ENCODE peak calls at places on chromosomes 5 and 9, in nine cellular contexts. K is esophagus squamous epithelium; C is mammary epithelial cell; E is effector memory CD4-positive, alpha-beta T cell; B is Panc1; Y is heart right ventricle; J is CD8-positive, alpha-beta memory T cell; P is stomach; W is heart left ventricle. H is an unnamed sample.

GRCh38 chr5:35859101-35859661 is 2.5 kb downstream of the IL7R start:
- DNase-seq in Y (no peak), W (no peak), E (no peak), J (no peak), K (no peak), B (no peak), C (peak; percentile 39), P (no peak), H (no peak)

GRCh38 chr5:139638090-139638735 is 9.9 kb upstream of the CXXC5 start:
- DNase-seq in J (no peak), E (no peak), C (no peak), K (no peak), Y (peak; percentile 86), P (peak; percentile 86), W (peak; percentile 85), B (no peak), H (no peak)

GRCh38 chr5:33850100-33850594 is 41.6 kb downstream of the ADAMTS12 start:
- DNase-seq in B (no peak), W (no peak), C (peak; percentile 98), Y (no peak), K (no peak), E (no peak), J (peak; percentile 2), P (no peak), H (no peak)

GRCh38 chr5:180804129-180804601 is 1.6 kb upstream of the MGAT1 start:
- DNase-seq in K (no peak), B (no peak), W (no peak), J (peak; percentile 16), P (no peak), E (no peak), C (no peak), Y (no peak), H (no peak)

GRCh38 chr5:173155912-173156311 is 11.6 kb downstream of the BNIP1 start:
- DNase-seq in B (no peak), P (no peak), J (no peak), Y (no peak), W (no peak), E (no peak), K (no peak), C (no peak), H (no peak)

GRCh38 chr9:87193151-87193550 is 245.8 kb upstream of the GAS1 start:
- DNase-seq in J (no peak), P (no peak), C (no peak), E (no peak), W (no peak), K (no peak), B (no peak), Y (no peak), H (no peak)

GRCh38 chr9:123353984-123354591 is 1.9 kb upstream of the CRB2 start:
- DNase-seq in W (peak; percentile 55), K (no peak), J (peak; percentile 21), B (no peak), Y (peak; percentile 55), C (peak; percentile 32), P (peak; percentile 72), E (no peak), H (peak; percentile 11)

GRCh38 chr9:23492126-23493002 is 333.7 kb downstream of the ELAVL2 start:
- DNase-seq in J (no peak), E (no peak), B (peak; percentile 18), Y (no peak), W (no peak), C (peak; percentile 57), K (no peak), P (no peak), H (no peak)

GRCh38 chr9:97714435-97714834 is 17.3 kb upstream of the XPA start:
- DNase-seq in P (no peak), C (peak; percentile 97), Y (no peak), K (no peak), B (no peak), W (no peak), J (no peak), E (no peak), H (no peak)

GRCh38 chr9:110180713-110181434 is 27.1 kb downstream of the C9orf152 start:
- DNase-seq in C (peak; percentile 68), B (peak; percentile 32), W (no peak), J (no peak), E (no peak), Y (no peak), K (no peak), P (no peak), H (no peak)

GRCh38 chr5:167754501-167754941 is 536.9 kb upstream of the WWC1 start:
- DNase-seq in K (no peak), C (no peak), E (no peak), P (no peak), Y (no peak), B (no peak), W (no peak), J (no peak), H (no peak)

GRCh38 chr5:158722940-158723339 is 376.8 kb downstream of the EBF1 start:
- DNase-seq in C (no peak), K (no peak), W (no peak), P (no peak), J (no peak), E (no peak), Y (no peak), B (no peak), H (no peak)

GRCh38 chr9:126752881-126753670 is 51.8 kb upstream of the ZBTB43 start:
- DNase-seq in W (no peak), K (no peak), C (peak; percentile 91), J (no peak), E (no peak), P (no peak), B (no peak), Y (no peak), H (no peak)

GRCh38 chr9:18638448-18639249 is 164.7 kb downstream of the ADAMTSL1 start:
- DNase-seq in J (no peak), B (no peak), Y (no peak), W (no peak), P (no peak), K (no peak), C (no peak), E (no peak), H (peak; percentile 15)

GRCh38 chr5:61620660-61621650 is 288.9 kb downstream of the ZSWIM6 start:
- DNase-seq in K (no peak), C (no peak), P (peak; percentile 63), W (no peak), Y (no peak), J (no peak), B (no peak), E (no peak), H (no peak)

GRCh38 chr9:125203259-125203658 is 2.9 kb downstream of the RABEPK start:
- DNase-seq in C (no peak), E (no peak), W (no peak), J (no peak), B (no peak), Y (no peak), P (no peak), K (no peak), H (no peak)

DNA sequence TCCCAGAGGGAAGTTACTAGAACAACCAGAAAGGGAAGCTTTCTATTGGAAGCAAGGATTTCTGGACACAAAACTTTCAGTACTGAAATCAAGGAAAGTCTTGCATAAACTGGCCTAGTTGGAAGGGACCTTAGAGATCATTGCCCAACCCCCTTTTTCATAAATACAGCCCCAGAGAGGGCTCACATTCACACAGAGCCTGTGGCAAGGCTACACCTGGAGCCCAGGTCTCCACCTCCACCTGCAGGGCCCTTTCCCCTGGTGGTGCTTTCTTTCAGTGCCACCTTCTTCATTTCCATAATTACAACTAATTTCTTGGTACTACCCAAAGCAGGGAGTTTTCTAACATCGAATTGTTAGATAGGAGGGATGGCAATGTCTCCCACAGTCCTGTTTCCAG is 85.7 kb downstream of the ADRB2 start:
- DNase-seq in P (no peak), K (no peak), C (peak; percentile 15), Y (no peak), E (no peak), W (no peak), J (no peak), B (no peak), H (no peak)
- H3K27ac ChIP-seq in P (no peak overlapping the region), K (peak overlapping the region; percentile 93), C (peak overlapping the region; percentile 100), Y (no peak overlapping the region), E (no peak overlapping the region), W (no peak overlapping the region), J (no peak overlapping the region), B (no peak overlapping the region), H (peak overlapping the region; percentile 99)

GRCh38 chr5:73201547-73202513 is 28.8 kb downstream of the TMEM174 start:
- DNase-seq in B (peak; percentile 45), E (peak; percentile 30), W (peak; percentile 46), J (peak; percentile 56), Y (peak; percentile 39), P (peak; percentile 80), K (no peak), C (peak; percentile 49), H (peak; percentile 27)
- H3K4me3 ChIP-seq in B (peak overlapping the region; percentile 21), E (no peak overlapping the region), W (no peak overlapping the region), J (no peak overlapping the region), Y (no peak overlapping the region), P (no peak overlapping the region), K (peak overlapping the region; percentile 13), C (no peak overlapping the region), H (no peak overlapping the region)

DNA sequence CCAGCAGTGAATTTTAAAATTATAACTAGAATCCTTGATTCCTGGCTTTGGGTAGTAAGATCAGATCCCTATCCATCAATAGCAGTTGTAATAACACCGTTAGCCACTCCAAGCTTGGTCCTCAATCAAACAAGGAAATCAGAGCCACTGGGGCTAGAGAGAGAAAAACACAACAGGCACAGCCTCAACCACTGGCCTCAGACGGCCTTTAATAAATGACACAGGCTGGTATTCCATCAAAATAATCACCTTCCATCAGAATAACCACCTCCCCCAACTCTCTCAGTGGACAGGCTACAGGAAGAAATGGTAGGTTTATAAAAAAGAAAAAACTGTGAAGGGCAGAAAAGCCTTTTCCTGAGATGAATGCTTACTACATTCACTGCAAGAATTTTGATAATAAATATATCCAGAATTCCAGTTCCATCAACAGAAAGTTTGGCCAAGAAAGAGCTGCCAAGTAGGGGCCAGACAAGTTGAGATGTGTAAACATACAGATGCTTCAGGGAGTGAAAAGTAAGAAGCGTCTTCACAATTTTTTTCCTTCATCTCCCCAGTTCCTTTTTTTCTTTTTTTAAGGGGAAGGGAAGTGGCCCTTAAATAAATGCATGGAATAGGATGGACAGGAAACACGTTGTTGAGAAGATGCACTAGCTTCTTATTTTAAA is 5.5 kb downstream of the FOXD1 start:
- DNase-seq in C (no peak), E (no peak), J (no peak), W (no peak), K (no peak), B (no peak), P (no peak), Y (no peak), H (no peak)
- H3K27me3 ChIP-seq in C (peaks cover 16% of the 10 kb centered on the region), E (peaks cover 86% of the 10 kb centered on the region), J (peaks cover 82% of the 10 kb centered on the region), W (peaks cover 86% of the 10 kb centered on the region), K (peaks cover 24% of the 10 kb centered on the region), B (no peaks in the 10 kb centered on the region), P (peaks cover 54% of the 10 kb centered on the region), Y (peaks cover 58% of the 10 kb centered on the region), H (no peaks in the 10 kb centered on the region)

DNA sequence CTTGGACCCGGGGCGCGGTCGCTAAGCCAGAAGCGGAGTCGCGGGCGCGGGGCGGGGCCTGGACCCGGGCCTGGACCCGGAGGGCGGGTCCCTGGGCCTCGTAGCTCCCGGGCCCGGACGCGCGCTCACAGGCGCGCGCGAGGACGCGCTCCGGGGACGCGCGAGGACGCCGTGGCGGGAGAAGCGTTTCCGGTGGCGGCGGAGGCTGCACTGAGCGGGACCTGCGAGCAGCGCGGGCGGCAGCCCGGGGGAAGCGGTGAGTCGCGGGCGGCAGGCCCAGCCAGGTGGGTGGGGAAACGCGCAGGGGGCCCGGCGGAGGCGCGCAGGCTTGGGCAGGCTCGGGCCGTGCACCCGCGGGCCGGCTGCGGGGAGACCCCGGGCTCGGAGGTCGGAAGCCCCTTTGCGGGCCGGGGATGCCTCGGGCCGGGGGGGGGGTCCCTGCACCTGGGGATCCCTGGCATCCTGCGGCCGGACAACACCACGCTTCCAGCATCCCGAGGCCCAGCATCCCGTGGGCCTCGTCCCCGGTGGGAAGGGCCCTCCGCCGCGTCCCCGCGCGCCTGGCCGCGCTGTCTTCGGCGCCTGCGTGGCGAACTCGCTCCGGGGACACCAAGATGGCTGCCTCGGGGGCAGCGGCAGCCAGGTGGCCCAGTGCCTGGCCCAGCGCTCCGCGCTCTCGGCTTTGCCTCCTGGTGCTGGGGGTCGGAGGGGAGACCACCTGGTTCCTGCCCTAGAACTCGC is at the start of gene SFXN1:
- DNase-seq in C (peak; percentile 72), E (peak; percentile 40), B (no peak), K (no peak), Y (peak; percentile 63), P (peak; percentile 82), W (peak; percentile 73), J (peak; percentile 66), H (no peak)
- H3K27ac ChIP-seq in C (peak within 1 kb of the TSS; percentile 54), E (peak within 1 kb of the TSS; percentile 67), B (peak within 1 kb of the TSS; percentile 92), K (peak within 1 kb of the TSS; percentile 94), Y (peak within 1 kb of the TSS; percentile 89), P (peak within 1 kb of the TSS; percentile 74), W (peak within 1 kb of the TSS; percentile 78), J (peak within 1 kb of the TSS; percentile 73), H (peak within 1 kb of the TSS; percentile 21)